ENCODE peak calls at places on chromosomes 4 and X, in six cellular contexts. A is IMR-90, Y is neuronal stem cell, S is H9, W is mesenchymal stem cell, H is H1. C is an unnamed sample.
A peak's percentile ranks its signal among the peaks of the same experiment; 100 is the strongest.

GRCh38 chrX:18899796-18900380 is 84.0 kb downstream of the PHKA2 start:
- DNase-seq in Y (no peak), S (peak; percentile 50), A (no peak), H (no peak), W (peak; percentile 25), C (peak; percentile 70)

GRCh38 chr4:13509442-13509841 is 25.3 kb upstream of the RAB28 start:
- DNase-seq in A (no peak), W (no peak), S (peak; percentile 39), H (no peak), Y (no peak), C (no peak)

GRCh38 chr4:70515342-70516245 is 2.8 kb upstream of the AMTN start:
- DNase-seq in Y (no peak), H (no peak), A (no peak), W (no peak), S (no peak), C (no peak)

GRCh38 chr4:146342600-146343192 is 128.4 kb downstream of the REELD1 start:
- DNase-seq in W (peak; percentile 40), S (no peak), A (peak; percentile 47), H (no peak), Y (no peak), C (peak; percentile 30)

GRCh38 chrX:135194684-135195083 is 23.5 kb upstream of the CT55 start:
- DNase-seq in H (no peak), A (no peak), S (peak; percentile 79), W (no peak), Y (no peak), C (no peak)

GRCh38 chr4:8015512-8015911 is 75.9 kb upstream of the AFAP1 start:
- DNase-seq in S (no peak), A (peak; percentile 10), H (no peak), Y (no peak), W (peak; percentile 14), C (no peak)

GRCh38 chr4:169253087-169253675 is 17.6 kb downstream of the SH3RF1 start:
- DNase-seq in Y (no peak), S (no peak), A (no peak), H (no peak), W (no peak), C (peak; percentile 37)

GRCh38 chr4:139977838-139978604 is 176.0 kb downstream of the MAML3 start:
- DNase-seq in S (no peak), W (no peak), A (no peak), Y (no peak), H (no peak), C (no peak)

GRCh38 chr4:89769856-89770255 is 67.1 kb downstream of the SNCA start:
- DNase-seq in A (no peak), H (no peak), W (no peak), Y (no peak), S (no peak), C (no peak)

GRCh38 chr4:82785248-82786003 is 13.2 kb downstream of the SCD5 start:
- DNase-seq in S (peak; percentile 17), Y (no peak), A (peak; percentile 88), W (peak; percentile 60), H (no peak), C (no peak)

GRCh38 chrX:107747596-107748161 is 27.9 kb downstream of the TSC22D3 start:
- DNase-seq in W (peak; percentile 58), A (peak; percentile 19), H (no peak), S (no peak), Y (no peak), C (peak; percentile 39)

GRCh38 chrX:135518161-135518560 is 2.3 kb upstream of the INTS6L start:
- DNase-seq in W (no peak), S (no peak), H (no peak), A (no peak), Y (no peak), C (no peak)

GRCh38 chr4:3440979-3441500 is 728 bp upstream of the HGFAC start:
- DNase-seq in H (no peak), S (no peak), A (no peak), Y (no peak), W (peak; percentile 13), C (peak; percentile 14)

GRCh38 chr4:3437998-3438846 is 3.5 kb upstream of the HGFAC start:
- DNase-seq in A (no peak), W (no peak), H (no peak), Y (no peak), S (no peak), C (no peak)

GRCh38 chr4:3440011-3440410 is 1.8 kb upstream of the HGFAC start:
- DNase-seq in A (no peak), S (no peak), W (no peak), Y (no peak), H (no peak), C (no peak)

GRCh38 chr4:3438847-3439180 is 3.0 kb upstream of the HGFAC start:
- DNase-seq in H (no peak), Y (no peak), A (no peak), S (no peak), W (no peak), C (no peak)

DNA sequence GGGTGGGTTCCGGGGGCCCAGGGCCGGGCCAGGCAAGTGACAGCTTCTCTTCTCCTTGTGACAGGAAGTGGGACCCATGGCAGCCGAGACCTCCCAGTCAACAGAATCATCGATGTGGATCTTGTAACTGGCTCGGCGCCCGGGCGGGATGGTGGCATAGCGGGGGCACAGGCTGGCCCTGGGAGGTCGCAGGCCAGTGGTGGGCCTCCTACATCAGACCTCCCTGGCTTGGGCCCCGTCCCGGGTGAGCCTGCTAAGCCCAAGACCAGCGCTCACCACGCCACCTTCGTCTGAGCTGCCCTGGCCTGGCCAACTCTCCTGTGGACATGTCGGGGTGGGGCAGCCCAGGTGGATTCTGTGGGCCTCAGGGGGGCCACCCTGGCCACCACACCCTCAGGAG is 2.4 kb upstream of the HGFAC start:
- DNase-seq in A (no peak), Y (no peak), H (no peak), S (no peak), W (no peak), C (no peak)
- H3K18ac ChIP-seq in A (no peak overlapping the region), Y (peak overlapping the region; percentile 71), H (no peak overlapping the region), S (no peak overlapping the region), W (no peak overlapping the region), C (no peak overlapping the region)

GRCh38 chrX:13257223-13258051 is 62.4 kb downstream of the ATXN3L start:
- DNase-seq in A (no peak), W (no peak), S (no peak), Y (no peak), H (no peak), C (no peak)

GRCh38 chrX:13260598-13260997 is 59.3 kb downstream of the ATXN3L start:
- DNase-seq in Y (no peak), W (no peak), H (no peak), A (no peak), S (no peak), C (no peak)

GRCh38 chrX:13258052-13258444 is 61.8 kb downstream of the ATXN3L start:
- DNase-seq in W (no peak), Y (no peak), H (no peak), A (no peak), S (no peak), C (no peak)

GRCh38 chrX:13256562-13256961 is 63.3 kb downstream of the ATXN3L start:
- DNase-seq in H (no peak), S (no peak), W (no peak), Y (no peak), A (no peak), C (no peak)

GRCh38 chrX:13258725-13259124 is 61.1 kb downstream of the ATXN3L start:
- DNase-seq in Y (no peak), H (no peak), S (no peak), A (no peak), W (no peak), C (no peak)
- H2AFZ ChIP-seq in Y (no peak overlapping the region), H (no peak overlapping the region), S (no peak overlapping the region), A (no peak overlapping the region), W (no peak overlapping the region), C (no peak overlapping the region)

GRCh38 chr4:25914670-25915358 is 794 bp downstream of the SMIM20 start:
- DNase-seq in H (no peak), A (no peak), Y (no peak), W (no peak), S (no peak), C (no peak)

GRCh38 chr4:25911356-25911755 is 2.7 kb upstream of the SMIM20 start:
- DNase-seq in Y (no peak), A (no peak), W (no peak), S (no peak), H (no peak), C (no peak)

GRCh38 chr4:25915359-25915716 is 1.3 kb downstream of the SMIM20 start:
- DNase-seq in S (no peak), W (no peak), H (no peak), Y (no peak), A (no peak), C (no peak)

GRCh38 chr4:25913056-25913850 is 767 bp upstream of the SMIM20 start:
- DNase-seq in W (no peak), H (no peak), S (no peak), Y (no peak), A (peak; percentile 47), C (no peak)

DNA sequence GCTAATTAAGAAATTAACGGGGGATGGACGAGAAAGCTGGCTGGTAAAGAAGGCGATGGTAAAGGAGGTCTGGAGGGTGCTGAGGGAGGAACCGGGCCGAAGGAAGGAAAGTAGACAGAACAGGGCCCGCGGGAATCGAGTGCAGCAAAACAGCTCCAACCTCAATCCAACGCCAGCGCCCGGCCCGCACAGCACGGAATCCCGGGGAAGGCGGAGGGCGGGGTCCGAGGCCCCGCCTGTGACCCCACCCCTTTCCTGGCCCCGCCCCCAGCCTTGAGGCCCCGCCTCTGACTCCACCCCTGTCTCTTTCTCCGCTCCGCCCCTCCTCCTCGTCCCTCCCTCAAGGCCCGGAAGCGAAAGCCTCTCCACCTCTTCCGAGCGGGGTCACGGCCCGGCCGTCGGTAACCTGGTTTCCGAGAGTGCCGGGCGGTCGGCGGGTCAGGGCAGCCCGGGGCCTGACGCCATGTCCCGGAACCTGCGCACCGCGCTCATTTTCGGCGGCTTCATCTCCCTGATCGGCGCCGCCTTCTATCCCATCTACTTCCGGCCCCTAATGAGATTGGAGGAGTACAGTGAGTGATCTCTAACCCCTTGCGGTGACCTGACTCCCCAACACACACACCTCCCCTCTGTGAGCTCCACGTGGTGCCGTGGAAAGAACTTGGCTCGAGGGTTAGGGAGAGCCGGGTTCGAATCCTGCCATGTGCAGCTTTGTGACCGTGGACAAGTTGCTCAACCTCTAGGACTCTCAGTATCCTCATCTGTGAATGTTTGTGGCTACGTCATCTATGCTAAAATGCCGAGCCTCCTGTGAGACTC is at the start of gene SMIM20:
- DNase-seq in A (peak; percentile 86), Y (peak; percentile 89), S (peak; percentile 90), H (peak; percentile 93), W (peak; percentile 88), C (peak; percentile 86)
- H3K18ac ChIP-seq in A (peak within 1 kb of the TSS; percentile 73), Y (peak within 1 kb of the TSS; percentile 91), S (peak within 1 kb of the TSS; percentile 43), H (peak within 1 kb of the TSS; percentile 71), W (peak within 1 kb of the TSS; percentile 98), C (peak within 1 kb of the TSS; percentile 93)

DNA sequence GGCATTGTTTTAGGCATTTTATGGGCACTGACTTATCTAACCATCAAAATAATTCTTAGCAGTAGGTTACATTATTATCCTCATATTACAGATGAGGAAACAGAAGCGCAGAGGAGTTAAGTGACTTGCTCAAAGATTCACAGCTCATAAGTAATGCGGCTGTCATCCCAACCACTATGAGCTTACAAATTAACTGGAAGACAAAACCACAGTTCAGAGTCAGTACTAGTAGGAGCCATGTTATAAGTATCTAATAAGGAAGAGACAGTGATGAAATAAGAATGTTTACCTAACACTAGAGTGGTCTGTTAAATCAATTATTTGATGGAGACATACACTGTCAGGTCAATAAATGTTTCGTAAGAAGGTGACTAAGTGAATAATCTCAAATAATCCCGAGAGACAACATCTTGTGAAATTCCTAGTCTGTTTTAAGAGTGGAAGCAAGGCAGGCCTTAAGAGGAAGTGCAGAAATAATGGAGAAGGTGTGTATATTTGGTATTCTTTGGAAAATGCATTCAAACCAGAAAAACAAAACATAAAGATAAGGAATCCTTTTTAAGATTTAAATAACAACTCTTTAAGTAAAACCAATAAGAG is 25.8 kb upstream of the AMELX start:
- DNase-seq in A (no peak), S (no peak), Y (no peak), H (no peak), W (peak; percentile 46), C (no peak)
- H2AFZ ChIP-seq in A (no peak overlapping the region), S (no peak overlapping the region), Y (no peak overlapping the region), H (no peak overlapping the region), W (no peak overlapping the region), C (no peak overlapping the region)